ENCODE peak calls at places on chromosomes 13 and 19, in eight cellular contexts. K is uterus, T is esophagus squamous epithelium, F is stomach, A is Peyer's patch, V is NB4, S is testis, J is ovary. M is an unnamed sample.

GRCh38 chr19:9914315-9915207 is 21.8 kb downstream of the OLFM2 start:
- DNase-seq in K (peak; percentile 68), T (no peak), F (peak; percentile 72), A (peak; percentile 84), V (peak; percentile 97), S (peak; percentile 79), J (peak; percentile 65), M (peak; percentile 85)

GRCh38 chr13:28140433-28141125 is 2.2 kb downstream of the PAN3 start:
- DNase-seq in K (no peak), T (no peak), F (no peak), A (no peak), V (no peak), S (no peak), J (no peak), M (no peak)

GRCh38 chr13:76672422-76672821 is 213.8 kb downstream of the KCTD12 start:
- DNase-seq in K (no peak), T (no peak), F (no peak), A (no peak), V (no peak), S (no peak), J (no peak), M (no peak)

GRCh38 chr19:16161848-16162247 is 11.5 kb downstream of the CIB3 start:
- DNase-seq in K (no peak), T (no peak), F (no peak), A (no peak), V (no peak), S (no peak), J (no peak), M (no peak)

GRCh38 chr13:85500716-85501256 is 298.4 kb downstream of the SLITRK6 start:
- DNase-seq in K (no peak), T (no peak), F (no peak), A (no peak), V (no peak), S (no peak), J (no peak), M (no peak)

GRCh38 chr13:46124531-46124966 is 19.7 kb upstream of the CPB2 start:
- DNase-seq in K (no peak), T (no peak), F (no peak), A (peak; percentile 53), V (peak; percentile 85), S (no peak), J (no peak), M (no peak)

GRCh38 chr13:20801704-20802103 is 27.9 kb upstream of the EEF1AKMT1 start:
- DNase-seq in K (no peak), T (no peak), F (no peak), A (no peak), V (peak; percentile 56), S (no peak), J (no peak), M (peak; percentile 20)

GRCh38 chr19:56577719-56578602 is 10.7 kb downstream of the ZNF470 start:
- DNase-seq in K (no peak), T (no peak), F (no peak), A (no peak), V (no peak), S (no peak), J (no peak), M (no peak)

GRCh38 chr19:46739290-46739771 is 6.5 kb upstream of the FKRP start:
- DNase-seq in K (peak; percentile 64), T (no peak), F (no peak), A (no peak), V (no peak), S (peak; percentile 51), J (peak; percentile 40), M (no peak)

GRCh38 chr19:49687566-49688316 is 1.7 kb upstream of the ADM5 start:
- DNase-seq in K (no peak), T (no peak), F (no peak), A (no peak), V (no peak), S (no peak), J (peak; percentile 24), M (no peak)

GRCh38 chr19:16888629-16889371 is at the start of gene F2RL3:
- DNase-seq in K (peak; percentile 70), T (no peak), F (peak; percentile 38), A (peak; percentile 81), V (peak; percentile 96), S (peak; percentile 88), J (peak; percentile 80), M (peak; percentile 55)

GRCh38 chr19:48308695-48309586 is 16.4 kb upstream of the EMP3 start:
- DNase-seq in K (no peak), T (no peak), F (no peak), A (no peak), V (peak; percentile 83), S (peak; percentile 62), J (no peak), M (peak; percentile 42)

GRCh38 chr13:114029866-114030625 is 56.2 kb upstream of the C13orf46 start:
- DNase-seq in K (no peak), T (no peak), F (no peak), A (no peak), V (no peak), S (no peak), J (no peak), M (no peak)

GRCh38 chr13:114033541-114034315 is 59.9 kb upstream of the C13orf46 start:
- DNase-seq in K (no peak), T (no peak), F (no peak), A (no peak), V (no peak), S (no peak), J (no peak), M (no peak)

GRCh38 chr13:114030666-114031610 is 57.1 kb upstream of the C13orf46 start:
- DNase-seq in K (no peak), T (no peak), F (no peak), A (no peak), V (no peak), S (no peak), J (no peak), M (no peak)

GRCh38 chr13:114031631-114032030 is 57.8 kb upstream of the C13orf46 start:
- DNase-seq in K (peak; percentile 52), T (no peak), F (no peak), A (no peak), V (no peak), S (no peak), J (no peak), M (no peak)

GRCh38 chr13:114032121-114032799 is 58.4 kb upstream of the C13orf46 start:
- DNase-seq in K (peak; percentile 73), T (no peak), F (no peak), A (no peak), V (no peak), S (no peak), J (peak; percentile 70), M (no peak)
- TF ChIP-seq POLR2A in K (no peak), T (no peak), F (no peak), A (no peak), V (no peak), S (no peak), J (no peak), M (no peak)

GRCh38 chr19:591099-591958 is 1.6 kb downstream of the HCN2 start:
- DNase-seq in K (peak; percentile 38), T (no peak), F (no peak), A (no peak), V (no peak), S (no peak), J (peak; percentile 63), M (no peak)
- TF ChIP-seq POLR2A in K (no peak), T (no peak), F (no peak), A (no peak), V (no peak), S (no peak), J (no peak), M (no peak)

DNA sequence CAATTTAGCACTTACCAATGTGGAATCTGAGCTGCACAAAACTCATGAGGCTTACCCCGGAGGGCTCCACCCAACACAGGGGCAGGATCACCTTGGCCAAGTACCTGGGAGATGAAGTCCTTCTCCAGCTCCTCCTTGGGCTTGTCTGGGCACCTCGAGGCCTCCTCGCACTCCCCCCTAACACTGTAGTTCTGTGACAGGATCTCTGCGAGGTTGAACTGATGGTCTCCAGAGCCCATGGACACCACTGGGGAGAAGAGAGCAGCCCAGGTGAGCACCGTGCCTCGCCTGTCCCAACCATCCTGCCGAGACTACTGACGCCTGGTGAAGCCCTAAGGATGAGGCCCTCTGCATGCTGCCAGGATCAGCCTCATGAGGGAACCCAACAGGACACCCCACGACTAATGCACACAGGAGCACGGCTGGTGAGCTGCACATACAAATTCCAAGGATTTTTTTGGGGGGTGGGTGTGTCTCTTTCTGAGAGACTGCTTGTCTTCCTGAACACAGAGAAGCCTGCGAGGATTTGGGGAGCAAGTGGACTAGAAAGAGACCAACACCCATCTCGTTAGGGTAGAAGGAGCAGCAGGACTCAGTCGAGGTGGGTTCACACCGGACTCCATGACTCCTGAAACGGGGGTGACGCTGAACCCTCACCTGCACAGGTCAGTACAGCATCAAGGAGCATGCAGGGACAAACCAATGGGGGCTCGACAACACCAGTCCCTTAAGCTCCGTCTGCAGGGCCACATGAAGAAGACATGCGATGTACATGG is 10.1 kb downstream of the MIER2 start:
- DNase-seq in K (no peak), T (no peak), F (no peak), A (no peak), V (no peak), S (no peak), J (no peak), M (no peak)
- TF ChIP-seq POLR2A in K (no peak), T (no peak), F (no peak), A (no peak), V (no peak), S (no peak), J (no peak), M (no peak)

GRCh38 chr19:3096267-3096901 is 2.2 kb downstream of the GNA11 start:
- DNase-seq in K (no peak), T (no peak), F (no peak), A (peak; percentile 80), V (no peak), S (no peak), J (no peak), M (no peak)

GRCh38 chr19:3097442-3097871 is 3.3 kb downstream of the GNA11 start:
- DNase-seq in K (no peak), T (no peak), F (peak; percentile 46), A (peak; percentile 66), V (no peak), S (peak; percentile 72), J (no peak), M (no peak)

GRCh38 chr19:3094638-3095374 is 644 bp downstream of the GNA11 start:
- DNase-seq in K (no peak), T (no peak), F (no peak), A (no peak), V (peak; percentile 51), S (no peak), J (peak; percentile 54), M (peak; percentile 69)

GRCh38 chr19:3096902-3097326 is 2.8 kb downstream of the GNA11 start:
- DNase-seq in K (no peak), T (no peak), F (no peak), A (no peak), V (no peak), S (no peak), J (no peak), M (no peak)

DNA sequence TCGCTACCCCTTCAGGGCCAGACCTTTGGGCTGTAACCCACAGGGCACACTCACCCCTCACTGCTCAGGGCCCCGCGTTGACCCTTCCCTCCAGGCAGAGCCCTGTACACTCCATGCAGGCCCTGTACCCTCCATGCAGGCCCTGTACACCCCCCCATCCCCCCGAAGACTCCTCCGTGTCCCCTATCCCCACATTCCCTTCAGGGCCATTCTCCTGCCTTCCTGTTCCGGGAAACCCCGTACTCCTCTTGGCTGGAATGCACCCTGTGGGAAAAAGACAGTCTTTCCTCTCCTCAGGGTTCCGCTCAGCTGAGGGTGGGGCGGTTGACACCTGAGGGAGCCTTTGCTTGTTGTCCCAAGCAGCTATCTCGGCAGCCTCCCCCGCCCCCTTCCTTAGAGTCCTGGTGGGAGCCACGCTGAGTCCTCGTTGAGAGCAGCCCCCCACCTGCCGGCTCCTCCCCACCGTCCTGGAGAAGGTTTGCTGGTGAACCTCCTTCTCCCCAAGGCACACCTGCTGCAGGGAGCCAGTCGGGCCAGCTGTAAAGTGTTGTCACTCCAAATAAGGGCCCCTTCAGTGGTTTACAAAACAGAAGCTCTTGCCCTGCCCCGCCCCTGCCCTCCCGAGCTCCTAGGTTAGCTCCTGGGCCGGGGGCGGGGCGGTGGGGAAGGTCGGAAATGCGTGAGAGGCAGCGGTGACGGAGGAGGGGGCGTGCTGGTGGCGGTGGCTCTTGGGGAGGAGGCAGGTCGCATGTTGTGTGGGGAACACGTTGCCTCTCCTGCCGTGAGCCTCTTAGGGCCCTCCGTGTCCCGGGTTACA is 1.4 kb downstream of the GNA11 start:
- DNase-seq in K (no peak), T (no peak), F (no peak), A (peak; percentile 62), V (peak; percentile 58), S (no peak), J (no peak), M (peak; percentile 34)
- TF ChIP-seq POLR2A in K (no peak), T (no peak), F (no peak), A (peak; percentile 17), V (no peak), S (no peak), J (no peak), M (no peak)

M was measured in erythroblast.